ENCODE peak calls at places on chromosome 15, in four cellular contexts. One of them, this sample, is unnamed.

GRCh38 chr15:99435138-99435695 is 130.6 kb upstream of the MEF2A start:
- DNase-seq in GM12878: no peak
- DNase-seq in IMR-90: no peak
- DNase-seq in K562: no peak
- DNase-seq in this sample: no peak

GRCh38 chr15:31268911-31269784 is 57.5 kb upstream of the KLF13 start:
- DNase-seq in K562: no peak
- DNase-seq in IMR-90: no peak
- DNase-seq in GM12878: no peak
- DNase-seq in this sample: no peak

GRCh38 chr15:29636140-29636539 is 186.1 kb downstream of the TJP1 start:
- DNase-seq in GM12878: no peak
- DNase-seq in K562: no peak
- DNase-seq in IMR-90: no peak
- DNase-seq in this sample: no peak

GRCh38 chr15:90471769-90472168 is 58.0 kb upstream of the CRTC3 start:
- DNase-seq in IMR-90: no peak
- DNase-seq in K562: no peak
- DNase-seq in GM12878: no peak
- DNase-seq in this sample: no peak

GRCh38 chr15:39028069-39028468 is 463.5 kb upstream of the RASGRP1 start:
- DNase-seq in K562: no peak
- DNase-seq in IMR-90: peak
- DNase-seq in GM12878: no peak
- DNase-seq in this sample: peak

GRCh38 chr15:46080018-46080417 is 445.2 kb downstream of the SQOR start:
- DNase-seq in IMR-90: no peak
- DNase-seq in K562: no peak
- DNase-seq in GM12878: no peak
- DNase-seq in this sample: no peak

GRCh38 chr15:33089878-33090757 is 104.4 kb downstream of the FMN1 start:
- DNase-seq in IMR-90: peak
- DNase-seq in K562: no peak
- DNase-seq in GM12878: no peak
- DNase-seq in this sample: no peak

GRCh38 chr15:98853161-98853560 is 154.4 kb downstream of the PGPEP1L start:
- DNase-seq in K562: peak
- DNase-seq in IMR-90: peak
- DNase-seq in GM12878: peak
- DNase-seq in this sample: peak

GRCh38 chr15:55222588-55222987 is 25.8 kb upstream of the RSL24D1 start:
- DNase-seq in IMR-90: no peak
- DNase-seq in K562: no peak
- DNase-seq in GM12878: peak
- DNase-seq in this sample: no peak

GRCh38 chr15:36501063-36501678 is 78.3 kb upstream of the CDIN1 start:
- DNase-seq in GM12878: peak
- DNase-seq in K562: peak
- DNase-seq in IMR-90: peak
- DNase-seq in this sample: peak

GRCh38 chr15:62895905-62896316 is 146.6 kb upstream of the TPM1 start:
- DNase-seq in IMR-90: peak
- DNase-seq in GM12878: no peak
- DNase-seq in K562: no peak
- DNase-seq in this sample: peak

GRCh38 chr15:60390931-60391501 is 6.8 kb downstream of the ANXA2 start:
- DNase-seq in GM12878: no peak
- DNase-seq in IMR-90: peak
- DNase-seq in K562: no peak
- DNase-seq in this sample: no peak

GRCh38 chr15:30990036-30990435 is 1.4 kb downstream of the MTMR10 start:
- DNase-seq in K562: no peak
- DNase-seq in IMR-90: no peak
- DNase-seq in GM12878: no peak
- DNase-seq in this sample: peak

DNA sequence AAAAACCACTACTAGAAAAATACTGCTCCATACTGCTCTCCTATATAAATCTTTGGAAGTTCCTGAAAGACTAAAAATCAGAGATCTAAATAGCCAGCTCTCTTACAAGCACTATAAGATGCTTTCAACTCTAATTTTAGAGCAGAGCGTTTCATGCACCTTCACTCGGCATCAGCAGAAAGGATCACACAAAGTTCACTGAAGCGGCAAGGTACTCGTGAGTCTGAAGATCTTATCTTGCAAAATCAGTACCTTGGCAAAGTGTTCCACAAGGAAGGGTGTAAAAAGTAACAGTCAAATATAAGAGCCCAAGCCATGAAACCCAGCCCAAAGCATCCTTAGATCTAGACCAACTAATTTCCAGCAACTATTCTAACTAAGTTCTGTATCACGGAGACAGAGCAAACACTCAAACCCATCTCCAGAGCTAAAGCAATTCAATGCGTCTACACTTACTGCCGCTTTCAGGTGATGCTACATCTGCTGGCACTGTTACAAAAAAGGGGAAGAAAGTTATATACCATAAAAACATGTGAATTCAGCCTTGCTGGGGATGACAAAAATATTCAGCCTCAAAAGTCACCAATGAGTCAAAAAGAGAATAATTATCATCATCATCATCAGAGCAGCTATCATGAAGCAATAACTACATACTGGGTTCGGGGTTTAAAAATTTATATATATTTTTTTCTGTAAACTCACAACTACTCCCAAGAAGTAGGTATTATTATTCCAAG is 16.3 kb downstream of the VPS39 start:
- DNase-seq in IMR-90: no peak
- DNase-seq in GM12878: peak
- DNase-seq in K562: no peak
- DNase-seq in this sample: no peak
- H3K4me3 ChIP-seq in IMR-90: no peak
- H3K4me3 ChIP-seq in GM12878: peak
- H3K4me3 ChIP-seq in K562: no peak
- H3K4me3 ChIP-seq in this sample: no peak

DNA sequence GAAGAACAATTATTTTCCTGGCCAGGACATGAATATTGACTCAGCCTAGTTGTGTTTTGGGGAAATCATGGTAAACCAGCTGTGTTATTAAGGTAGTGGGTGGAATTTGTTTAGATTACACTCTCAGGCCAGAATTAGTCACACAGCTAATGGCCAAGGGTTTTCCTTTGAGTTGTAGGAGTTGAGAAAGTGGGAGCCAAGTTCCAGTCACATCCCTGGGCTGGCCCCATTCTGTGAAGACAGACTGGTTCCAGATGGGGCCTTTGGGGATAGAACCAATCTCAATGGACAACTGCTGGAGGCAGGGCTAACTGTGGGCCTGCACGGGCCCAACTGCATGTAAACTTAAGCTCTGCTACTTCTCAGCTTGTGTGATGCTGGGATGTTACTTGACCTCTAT is 1.4 kb upstream of the RASL12 start:
- DNase-seq in K562: no peak
- DNase-seq in GM12878: no peak
- DNase-seq in IMR-90: peak
- DNase-seq in this sample: no peak
- TF ChIP-seq ELK1 in K562: no peak
- TF ChIP-seq ELK1 in GM12878: no peak
- TF ChIP-seq ELK1 in IMR-90: no peak
- TF ChIP-seq ELK1 in this sample: no peak

GRCh38 chr15:40737048-40737447 is 18.0 kb downstream of the RMDN3 start:
- DNase-seq in IMR-90: peak
- DNase-seq in GM12878: no peak
- DNase-seq in K562: no peak
- DNase-seq in this sample: no peak
- H3K4me3 ChIP-seq in IMR-90: no peak
- H3K4me3 ChIP-seq in GM12878: no peak
- H3K4me3 ChIP-seq in K562: no peak
- H3K4me3 ChIP-seq in this sample: no peak

DNA sequence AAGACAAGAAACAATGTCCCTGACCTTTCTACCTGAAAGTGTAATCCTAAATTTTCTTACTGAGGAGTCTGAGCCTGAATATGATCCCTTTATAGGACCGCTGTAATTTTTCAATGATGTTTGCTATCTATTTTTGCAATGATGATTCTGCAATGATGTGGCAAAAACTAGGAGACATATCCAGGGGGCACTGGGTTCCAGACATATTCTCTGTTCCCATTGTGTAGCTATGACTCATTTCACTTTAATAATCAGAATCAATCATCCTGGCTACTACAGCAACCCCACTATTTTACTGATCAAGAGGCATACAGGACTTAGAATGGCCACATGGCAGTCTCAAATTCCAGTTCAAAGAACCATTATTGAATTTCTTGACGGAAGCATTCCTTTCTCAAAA is 85.9 kb downstream of the AQR start:
- DNase-seq in IMR-90: peak
- DNase-seq in K562: no peak
- DNase-seq in GM12878: no peak
- DNase-seq in this sample: no peak
- TF ChIP-seq ELK1 in IMR-90: no peak
- TF ChIP-seq ELK1 in K562: no peak
- TF ChIP-seq ELK1 in GM12878: no peak
- TF ChIP-seq ELK1 in this sample: no peak

GRCh38 chr15:66997212-66997611 is 68.2 kb upstream of the SMAD3 start:
- DNase-seq in GM12878: no peak
- DNase-seq in IMR-90: peak
- DNase-seq in K562: no peak
- DNase-seq in this sample: no peak

GRCh38 chr15:66996099-66996498 is 69.3 kb upstream of the SMAD3 start:
- DNase-seq in IMR-90: peak
- DNase-seq in GM12878: no peak
- DNase-seq in K562: no peak
- DNase-seq in this sample: no peak

GRCh38 chr15:66993090-66993489 is 72.3 kb upstream of the SMAD3 start:
- DNase-seq in GM12878: no peak
- DNase-seq in K562: no peak
- DNase-seq in IMR-90: no peak
- DNase-seq in this sample: no peak

GRCh38 chr15:66993874-66994696 is 71.3 kb upstream of the SMAD3 start:
- DNase-seq in IMR-90: no peak
- DNase-seq in GM12878: no peak
- DNase-seq in K562: peak
- DNase-seq in this sample: no peak

DNA sequence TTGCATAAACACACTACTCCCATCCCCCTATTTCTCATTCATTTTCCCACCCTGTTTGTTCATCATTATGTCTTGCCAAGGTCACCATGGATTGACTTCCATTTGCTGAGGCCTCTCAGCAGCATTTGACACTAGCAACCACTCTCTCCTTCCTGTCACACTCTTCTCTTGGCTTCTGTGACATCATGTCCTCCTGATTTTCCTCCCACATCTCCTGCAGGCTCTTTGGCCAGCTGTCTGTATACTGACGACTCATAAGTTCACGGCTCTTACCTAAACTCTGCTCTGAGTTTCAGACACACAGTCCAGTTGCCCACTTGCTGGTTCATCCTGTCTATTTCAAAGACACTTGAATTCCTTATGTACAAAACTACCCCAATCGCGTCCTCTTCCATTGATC is 70.1 kb upstream of the SMAD3 start:
- DNase-seq in GM12878: no peak
- DNase-seq in IMR-90: peak
- DNase-seq in K562: no peak
- DNase-seq in this sample: peak
- H3K4me3 ChIP-seq in GM12878: no peak
- H3K4me3 ChIP-seq in IMR-90: no peak
- H3K4me3 ChIP-seq in K562: no peak
- H3K4me3 ChIP-seq in this sample: no peak

DNA sequence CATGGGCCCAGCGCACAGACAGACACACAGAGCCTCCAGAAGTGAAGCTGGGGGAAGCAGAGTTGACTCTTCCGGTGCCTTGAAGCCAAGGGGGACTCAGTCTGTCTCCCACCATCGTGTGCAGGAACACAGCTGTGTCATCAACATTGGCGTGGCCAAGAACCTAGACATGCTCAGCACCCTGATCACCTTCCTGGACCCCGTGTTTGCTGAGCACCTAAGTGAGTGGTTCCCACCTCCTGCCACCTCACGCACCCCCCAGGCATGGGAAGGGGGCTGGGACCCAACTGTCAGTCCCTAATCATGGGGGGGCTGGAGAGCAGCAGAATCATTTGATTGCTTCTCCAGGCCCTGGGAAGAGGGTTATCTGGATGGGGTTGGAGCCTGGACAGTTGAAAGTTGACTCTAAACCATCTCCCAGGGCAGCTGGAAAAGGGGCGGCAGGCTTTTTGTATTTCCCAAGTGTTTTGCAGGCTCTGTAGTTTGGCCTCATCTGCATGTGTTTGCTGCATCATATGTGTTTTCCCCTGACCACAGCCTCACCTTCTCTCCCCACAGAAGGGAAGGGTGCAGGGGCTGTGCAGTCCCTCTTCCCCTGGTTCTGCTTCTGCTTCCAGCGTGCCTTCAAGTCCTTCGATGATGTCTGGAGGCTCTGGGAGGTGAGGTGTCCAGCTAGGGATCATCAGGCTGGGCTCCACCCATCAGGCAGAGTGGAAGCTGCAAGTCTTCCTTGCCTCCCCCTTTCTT is 12.8 kb downstream of the TBC1D21 start:
- DNase-seq in IMR-90: no peak
- DNase-seq in K562: no peak
- DNase-seq in GM12878: no peak
- DNase-seq in this sample: no peak
- TF ChIP-seq ELK1 in IMR-90: no peak
- TF ChIP-seq ELK1 in K562: no peak
- TF ChIP-seq ELK1 in GM12878: no peak
- TF ChIP-seq ELK1 in this sample: no peak

GRCh38 chr15:75335313-75335704 is 554 bp upstream of the COMMD4 start:
- DNase-seq in GM12878: no peak
- DNase-seq in IMR-90: no peak
- DNase-seq in K562: no peak
- DNase-seq in this sample: no peak
- H3K4me3 ChIP-seq in GM12878: peak
- H3K4me3 ChIP-seq in IMR-90: peak
- H3K4me3 ChIP-seq in K562: peak
- H3K4me3 ChIP-seq in this sample: peak

This sample was measured in A549.